ENCODE peak calls at places on chromosomes 6 and 20, in seven cellular contexts. One of them, this sample, is unnamed.

GRCh38 chr6:127186889-127187288 is 68.4 kb downstream of the RSPO3 start:
- DNase-seq in cardiac muscle cell: no peak
- DNase-seq in neuronal stem cell: no peak
- DNase-seq in kidney tubule cell: peak; percentile 35
- DNase-seq in smooth muscle cell of the brain vasculature: no peak
- DNase-seq in A549: peak; percentile 31
- DNase-seq in activated CD4-positive, alpha-beta T cell treated with anti-CD3 and anti-CD28 coated beads, Interleukin-2, amount 50 U/mL, for 1 hour: peak; percentile 43
- DNase-seq in this sample: no peak

GRCh38 chr6:5541751-5542432 is 280.6 kb downstream of the FARS2 start:
- DNase-seq in activated CD4-positive, alpha-beta T cell treated with anti-CD3 and anti-CD28 coated beads, Interleukin-2, amount 50 U/mL, for 1 hour: no peak
- DNase-seq in A549: peak; percentile 54
- DNase-seq in smooth muscle cell of the brain vasculature: no peak
- DNase-seq in cardiac muscle cell: peak; percentile 11
- DNase-seq in kidney tubule cell: peak; percentile 91
- DNase-seq in neuronal stem cell: no peak
- DNase-seq in this sample: no peak

GRCh38 chr6:168718821-168719475 is 278.0 kb downstream of the SMOC2 start:
- DNase-seq in neuronal stem cell: no peak
- DNase-seq in cardiac muscle cell: no peak
- DNase-seq in smooth muscle cell of the brain vasculature: no peak
- DNase-seq in kidney tubule cell: no peak
- DNase-seq in activated CD4-positive, alpha-beta T cell treated with anti-CD3 and anti-CD28 coated beads, Interleukin-2, amount 50 U/mL, for 1 hour: no peak
- DNase-seq in A549: no peak
- DNase-seq in this sample: no peak

GRCh38 chr6:83966539-83966938 is 67.0 kb upstream of the MRAP2 start:
- DNase-seq in A549: no peak
- DNase-seq in smooth muscle cell of the brain vasculature: no peak
- DNase-seq in kidney tubule cell: no peak
- DNase-seq in cardiac muscle cell: no peak
- DNase-seq in neuronal stem cell: no peak
- DNase-seq in activated CD4-positive, alpha-beta T cell treated with anti-CD3 and anti-CD28 coated beads, Interleukin-2, amount 50 U/mL, for 1 hour: no peak
- DNase-seq in this sample: no peak

GRCh38 chr6:128357391-128358110 is 162.8 kb downstream of the PTPRK start:
- DNase-seq in neuronal stem cell: no peak
- DNase-seq in smooth muscle cell of the brain vasculature: no peak
- DNase-seq in activated CD4-positive, alpha-beta T cell treated with anti-CD3 and anti-CD28 coated beads, Interleukin-2, amount 50 U/mL, for 1 hour: no peak
- DNase-seq in kidney tubule cell: no peak
- DNase-seq in A549: no peak
- DNase-seq in cardiac muscle cell: no peak
- DNase-seq in this sample: no peak

GRCh38 chr6:141472123-141472522 is 660.6 kb upstream of the GJE1 start:
- DNase-seq in smooth muscle cell of the brain vasculature: no peak
- DNase-seq in neuronal stem cell: no peak
- DNase-seq in cardiac muscle cell: no peak
- DNase-seq in activated CD4-positive, alpha-beta T cell treated with anti-CD3 and anti-CD28 coated beads, Interleukin-2, amount 50 U/mL, for 1 hour: no peak
- DNase-seq in kidney tubule cell: no peak
- DNase-seq in A549: no peak
- DNase-seq in this sample: no peak

GRCh38 chr6:7832904-7833752 is 77.5 kb downstream of the TXNDC5 start:
- DNase-seq in A549: no peak
- DNase-seq in activated CD4-positive, alpha-beta T cell treated with anti-CD3 and anti-CD28 coated beads, Interleukin-2, amount 50 U/mL, for 1 hour: no peak
- DNase-seq in cardiac muscle cell: no peak
- DNase-seq in neuronal stem cell: no peak
- DNase-seq in kidney tubule cell: no peak
- DNase-seq in smooth muscle cell of the brain vasculature: no peak
- DNase-seq in this sample: no peak

GRCh38 chr20:22560817-22561216 is 23.6 kb downstream of the FOXA2 start:
- DNase-seq in kidney tubule cell: no peak
- DNase-seq in cardiac muscle cell: no peak
- DNase-seq in smooth muscle cell of the brain vasculature: no peak
- DNase-seq in activated CD4-positive, alpha-beta T cell treated with anti-CD3 and anti-CD28 coated beads, Interleukin-2, amount 50 U/mL, for 1 hour: no peak
- DNase-seq in neuronal stem cell: no peak
- DNase-seq in A549: no peak
- DNase-seq in this sample: no peak

GRCh38 chr20:34557936-34558319 is 590 bp upstream of the MAP1LC3A start:
- DNase-seq in kidney tubule cell: no peak
- DNase-seq in A549: no peak
- DNase-seq in smooth muscle cell of the brain vasculature: no peak
- DNase-seq in neuronal stem cell: no peak
- DNase-seq in activated CD4-positive, alpha-beta T cell treated with anti-CD3 and anti-CD28 coated beads, Interleukin-2, amount 50 U/mL, for 1 hour: no peak
- DNase-seq in cardiac muscle cell: no peak
- DNase-seq in this sample: no peak

GRCh38 chr20:51457281-51457932 is 85.1 kb downstream of the NFATC2 start:
- DNase-seq in kidney tubule cell: peak; percentile 94
- DNase-seq in smooth muscle cell of the brain vasculature: peak; percentile 35
- DNase-seq in activated CD4-positive, alpha-beta T cell treated with anti-CD3 and anti-CD28 coated beads, Interleukin-2, amount 50 U/mL, for 1 hour: peak; percentile 15
- DNase-seq in neuronal stem cell: no peak
- DNase-seq in cardiac muscle cell: peak; percentile 82
- DNase-seq in A549: peak; percentile 76
- DNase-seq in this sample: peak; percentile 88

GRCh38 chr20:59181936-59182335 is 18.3 kb downstream of the ZNF831 start:
- DNase-seq in smooth muscle cell of the brain vasculature: no peak
- DNase-seq in activated CD4-positive, alpha-beta T cell treated with anti-CD3 and anti-CD28 coated beads, Interleukin-2, amount 50 U/mL, for 1 hour: no peak
- DNase-seq in kidney tubule cell: no peak
- DNase-seq in neuronal stem cell: no peak
- DNase-seq in A549: no peak
- DNase-seq in cardiac muscle cell: no peak
- DNase-seq in this sample: no peak

GRCh38 chr20:21529863-21530262 is 16.0 kb upstream of the NKX2-2 start:
- DNase-seq in activated CD4-positive, alpha-beta T cell treated with anti-CD3 and anti-CD28 coated beads, Interleukin-2, amount 50 U/mL, for 1 hour: no peak
- DNase-seq in neuronal stem cell: no peak
- DNase-seq in smooth muscle cell of the brain vasculature: no peak
- DNase-seq in A549: no peak
- DNase-seq in cardiac muscle cell: no peak
- DNase-seq in kidney tubule cell: no peak
- DNase-seq in this sample: no peak

GRCh38 chr20:25308671-25309394 is 60.9 kb downstream of the PYGB start:
- DNase-seq in cardiac muscle cell: peak; percentile 45
- DNase-seq in A549: peak; percentile 85
- DNase-seq in smooth muscle cell of the brain vasculature: peak; percentile 57
- DNase-seq in activated CD4-positive, alpha-beta T cell treated with anti-CD3 and anti-CD28 coated beads, Interleukin-2, amount 50 U/mL, for 1 hour: no peak
- DNase-seq in kidney tubule cell: peak; percentile 69
- DNase-seq in neuronal stem cell: no peak
- DNase-seq in this sample: no peak

GRCh38 chr20:6819599-6819998 is 52.1 kb downstream of the BMP2 start:
- DNase-seq in activated CD4-positive, alpha-beta T cell treated with anti-CD3 and anti-CD28 coated beads, Interleukin-2, amount 50 U/mL, for 1 hour: no peak
- DNase-seq in neuronal stem cell: no peak
- DNase-seq in A549: no peak
- DNase-seq in smooth muscle cell of the brain vasculature: no peak
- DNase-seq in cardiac muscle cell: peak; percentile 32
- DNase-seq in kidney tubule cell: peak; percentile 40
- DNase-seq in this sample: no peak

GRCh38 chr6:7236312-7237209 is 76.4 kb downstream of the SSR1 start:
- DNase-seq in kidney tubule cell: peak; percentile 66
- DNase-seq in smooth muscle cell of the brain vasculature: no peak
- DNase-seq in neuronal stem cell: no peak
- DNase-seq in A549: no peak
- DNase-seq in activated CD4-positive, alpha-beta T cell treated with anti-CD3 and anti-CD28 coated beads, Interleukin-2, amount 50 U/mL, for 1 hour: no peak
- DNase-seq in cardiac muscle cell: no peak
- DNase-seq in this sample: no peak

GRCh38 chr6:127345521-127345920 is 2.1 kb upstream of the ECHDC1 start:
- DNase-seq in kidney tubule cell: peak; percentile 60
- DNase-seq in smooth muscle cell of the brain vasculature: no peak
- DNase-seq in A549: no peak
- DNase-seq in activated CD4-positive, alpha-beta T cell treated with anti-CD3 and anti-CD28 coated beads, Interleukin-2, amount 50 U/mL, for 1 hour: no peak
- DNase-seq in cardiac muscle cell: no peak
- DNase-seq in neuronal stem cell: no peak
- DNase-seq in this sample: no peak

GRCh38 chr20:12012241-12013222 is 94.8 kb downstream of the BTBD3 start:
- DNase-seq in cardiac muscle cell: peak; percentile 69
- DNase-seq in kidney tubule cell: peak; percentile 77
- DNase-seq in neuronal stem cell: peak; percentile 42
- DNase-seq in smooth muscle cell of the brain vasculature: peak; percentile 9
- DNase-seq in activated CD4-positive, alpha-beta T cell treated with anti-CD3 and anti-CD28 coated beads, Interleukin-2, amount 50 U/mL, for 1 hour: no peak
- DNase-seq in A549: peak; percentile 65
- DNase-seq in this sample: peak; percentile 12

This sample was measured in kidney epithelial cell.